ENCODE peak calls at places on chromosomes 7 and 10, in six cellular contexts. F is thoracic aorta, J is esophagus squamous epithelium, I is SJSA1, T is HCT116, Y is heart left ventricle. H is an unnamed sample.

GRCh38 chr10:101768791-101769170 is 7.1 kb downstream of the FGF8 start:
- DNase-seq in J (no peak), I (no peak), Y (no peak), F (no peak), T (no peak), H (no peak)

GRCh38 chr10:514137-514671 is 175.3 kb downstream of the DIP2C start:
- DNase-seq in J (no peak), T (no peak), F (peak; percentile 19), Y (peak; percentile 48), I (no peak), H (peak; percentile 54)

GRCh38 chr10:115844592-115844991 is 428.4 kb downstream of the GFRA1 start:
- DNase-seq in T (no peak), Y (peak; percentile 60), F (no peak), J (no peak), I (no peak), H (no peak)

GRCh38 chr10:51501396-51501795 is 198.0 kb downstream of the CSTF2T start:
- DNase-seq in J (no peak), I (no peak), T (no peak), Y (no peak), F (no peak), H (no peak)

GRCh38 chr7:50197547-50197946 is 104.5 kb upstream of the ZPBP start:
- DNase-seq in I (no peak), J (no peak), Y (no peak), T (peak; percentile 68), F (no peak), H (no peak)

GRCh38 chr10:89563861-89564478 is 28.6 kb upstream of the SLC16A12 start:
- DNase-seq in F (no peak), J (no peak), T (peak; percentile 47), I (no peak), Y (no peak), H (no peak)

GRCh38 chr7:31373337-31374289 is 33.1 kb upstream of the NEUROD6 start:
- DNase-seq in I (peak; percentile 56), Y (no peak), F (no peak), T (peak; percentile 51), J (no peak), H (no peak)

GRCh38 chr7:36286241-36286640 is 103.4 kb upstream of the ANLN start:
- DNase-seq in I (no peak), Y (no peak), J (no peak), T (no peak), F (no peak), H (no peak)

GRCh38 chr7:1963575-1963974 is 269.2 kb downstream of the MAD1L1 start:
- DNase-seq in T (no peak), I (no peak), J (no peak), F (no peak), Y (no peak), H (no peak)

GRCh38 chr7:132996581-132997242 is 85.2 kb downstream of the CHCHD3 start:
- DNase-seq in J (no peak), F (no peak), Y (no peak), T (no peak), I (no peak), H (no peak)

GRCh38 chr10:18334116-18334867 is 194.1 kb downstream of the CACNB2 start:
- DNase-seq in J (no peak), F (no peak), I (no peak), Y (no peak), T (no peak), H (no peak)

GRCh38 chr10:50604823-50605222 is 18.9 kb downstream of the SGMS1 start:
- DNase-seq in I (no peak), J (no peak), F (no peak), Y (no peak), T (no peak), H (no peak)

GRCh38 chr10:22453948-22454347 is 108.7 kb downstream of the SPAG6 start:
- DNase-seq in J (no peak), I (no peak), T (no peak), Y (no peak), F (no peak), H (no peak)

GRCh38 chr10:71816931-71817631 is 34.0 kb downstream of the PSAP start:
- DNase-seq in J (no peak), F (no peak), T (no peak), Y (peak; percentile 17), I (no peak), H (no peak)
- H3K36me3 ChIP-seq in J (peaks cover 30% of the 10 kb centered on the region), F (peaks cover 56% of the 10 kb centered on the region), T (peaks cover 24% of the 10 kb centered on the region), Y (peaks cover 74% of the 10 kb centered on the region), I (peaks cover 67% of the 10 kb centered on the region), H (peaks cover 9% of the 10 kb centered on the region)

GRCh38 chr7:45104844-45105587 is 6.5 kb downstream of the TBRG4 start:
- DNase-seq in I (no peak), Y (no peak), T (no peak), J (no peak), F (no peak), H (no peak)

GRCh38 chr7:45106820-45107219 is 4.7 kb downstream of the TBRG4 start:
- DNase-seq in Y (no peak), I (no peak), T (no peak), J (no peak), F (no peak), H (no peak)

GRCh38 chr7:45107356-45107755 is 4.1 kb downstream of the TBRG4 start:
- DNase-seq in Y (no peak), F (no peak), J (no peak), I (no peak), T (no peak), H (no peak)

GRCh38 chr7:45103958-45104843 is 7.3 kb downstream of the TBRG4 start:
- DNase-seq in I (no peak), J (no peak), F (no peak), T (no peak), Y (no peak), H (no peak)

DNA sequence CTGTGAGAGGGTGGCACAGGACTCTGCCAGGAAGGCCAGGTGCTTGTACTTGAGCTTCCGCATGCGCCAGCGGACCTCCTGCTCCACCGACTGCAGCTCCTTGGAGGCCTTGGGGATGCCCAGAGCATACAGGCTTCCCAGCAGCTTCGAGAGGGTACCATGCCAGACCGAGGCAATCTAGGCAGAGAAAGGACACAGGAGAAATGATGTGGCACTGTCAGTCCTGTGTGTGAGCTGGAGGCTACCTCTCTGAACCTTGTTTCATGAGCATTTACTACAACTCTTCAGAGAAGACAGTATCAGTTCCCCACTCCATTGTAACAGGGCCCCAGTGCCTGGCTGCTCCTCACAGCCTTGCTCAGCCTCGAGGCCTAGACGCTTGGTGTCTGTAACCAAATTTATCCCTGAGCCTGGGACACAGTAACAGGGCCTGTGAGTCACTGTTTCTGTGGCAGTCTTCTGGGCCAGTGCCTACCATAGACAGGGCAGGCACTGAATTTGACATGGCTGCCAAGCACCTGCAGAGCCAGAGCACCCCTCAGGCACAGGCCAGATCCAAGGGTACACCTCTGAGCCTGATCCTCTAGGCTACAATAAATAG is 5.8 kb downstream of the TBRG4 start:
- DNase-seq in F (no peak), J (no peak), Y (peak; percentile 46), I (no peak), T (no peak), H (no peak)
- H3K36me3 ChIP-seq in F (peaks cover 82% of the 10 kb centered on the region), J (peaks cover 66% of the 10 kb centered on the region), Y (peaks cover 84% of the 10 kb centered on the region), I (peaks cover 88% of the 10 kb centered on the region), T (peaks cover 87% of the 10 kb centered on the region), H (peaks cover 34% of the 10 kb centered on the region)

GRCh38 chr10:15782851-15783250 is 63.1 kb upstream of the ITGA8 start:
- DNase-seq in J (no peak), F (no peak), T (no peak), I (no peak), Y (no peak), H (no peak)
- H3K36me3 ChIP-seq in J (no peaks in the 10 kb centered on the region), F (no peaks in the 10 kb centered on the region), T (no peaks in the 10 kb centered on the region), I (peaks cover 14% of the 10 kb centered on the region), Y (peaks cover 68% of the 10 kb centered on the region), H (no peaks in the 10 kb centered on the region)

GRCh38 chr7:130611206-130611605 is 57.3 kb downstream of the COPG2 start:
- DNase-seq in T (no peak), F (no peak), I (no peak), Y (no peak), J (no peak), H (no peak)
- H3K36me3 ChIP-seq in T (peaks cover 7% of the 10 kb centered on the region), F (peaks cover 4% of the 10 kb centered on the region), I (peaks cover 44% of the 10 kb centered on the region), Y (peaks cover 85% of the 10 kb centered on the region), J (no peaks in the 10 kb centered on the region), H (peaks cover 5% of the 10 kb centered on the region)

GRCh38 chr10:127028556-127028955 is 123.3 kb downstream of the DOCK1 start:
- DNase-seq in F (no peak), T (no peak), Y (no peak), J (no peak), I (no peak), H (no peak)

GRCh38 chr10:127020260-127020659 is 115.0 kb downstream of the DOCK1 start:
- DNase-seq in I (no peak), T (no peak), J (no peak), F (no peak), Y (no peak), H (no peak)

GRCh38 chr10:127021771-127022170 is 116.5 kb downstream of the DOCK1 start:
- DNase-seq in J (no peak), T (no peak), F (no peak), Y (no peak), I (no peak), H (no peak)

GRCh38 chr10:127027786-127028185 is 122.6 kb downstream of the DOCK1 start:
- DNase-seq in Y (no peak), I (no peak), F (no peak), J (no peak), T (no peak), H (peak; percentile 36)

DNA sequence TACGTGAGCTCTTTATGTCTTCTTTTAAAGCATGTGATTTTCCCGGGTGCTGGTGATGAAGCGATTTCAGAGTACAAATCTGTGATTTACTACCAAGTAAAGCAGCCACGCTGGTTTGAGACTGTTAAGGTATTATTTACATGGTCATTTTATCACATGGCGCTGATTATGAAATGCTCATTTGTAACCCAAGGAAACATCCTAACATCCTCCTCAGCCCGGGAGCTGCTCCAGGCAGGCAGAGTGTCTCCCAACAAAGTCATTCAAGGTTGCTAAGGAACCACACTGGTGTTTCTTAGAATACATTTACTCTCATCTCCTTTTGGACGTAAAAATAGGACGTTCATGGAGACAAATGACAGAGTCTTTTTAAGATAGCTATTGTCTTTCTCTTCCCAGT is 119.4 kb downstream of the DOCK1 start:
- DNase-seq in T (no peak), Y (no peak), F (no peak), J (no peak), I (no peak), H (peak; percentile 36)
- H3K36me3 ChIP-seq in T (peaks cover 22% of the 10 kb centered on the region), Y (peaks cover 69% of the 10 kb centered on the region), F (peaks cover 43% of the 10 kb centered on the region), J (no peaks in the 10 kb centered on the region), I (peaks cover 53% of the 10 kb centered on the region), H (no peaks in the 10 kb centered on the region)

DNA sequence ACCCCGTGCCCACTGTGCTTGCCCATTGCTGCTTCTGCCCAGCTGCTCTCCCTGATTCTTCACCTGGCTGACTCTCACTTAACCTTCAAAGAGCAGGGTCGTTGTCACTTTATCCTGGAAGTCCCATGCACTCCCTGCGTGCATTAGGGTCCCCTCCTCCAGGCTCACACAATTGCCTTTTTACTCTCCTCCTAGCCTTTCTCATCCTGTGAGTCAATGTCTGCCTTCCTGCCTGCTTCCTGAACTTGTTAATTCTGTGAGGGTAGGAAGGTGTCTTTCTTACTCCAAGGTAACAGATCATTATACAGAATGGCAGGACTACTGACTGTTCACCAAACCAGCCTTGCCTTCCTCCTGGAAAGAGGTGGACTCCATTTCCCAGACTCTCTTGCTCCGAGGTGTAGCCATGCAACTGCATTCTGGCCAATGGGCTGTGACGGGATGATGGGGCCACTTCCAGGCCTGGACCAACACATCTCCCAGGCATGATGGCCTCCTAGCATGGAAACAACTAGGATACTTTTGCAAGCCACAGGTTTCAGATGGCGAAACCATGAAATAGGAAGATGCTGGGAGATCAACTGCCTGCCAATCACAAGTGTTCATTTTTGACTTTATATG is 54.7 kb downstream of the ARHGAP22 start:
- DNase-seq in J (no peak), T (no peak), Y (no peak), F (no peak), I (no peak), H (no peak)
- H3K36me3 ChIP-seq in J (no peaks in the 10 kb centered on the region), T (no peaks in the 10 kb centered on the region), Y (no peaks in the 10 kb centered on the region), F (no peaks in the 10 kb centered on the region), I (no peaks in the 10 kb centered on the region), H (no peaks in the 10 kb centered on the region)

GRCh38 chr10:49528977-49529506 is 9.9 kb downstream of the ERCC6 start:
- DNase-seq in J (no peak), F (no peak), T (no peak), Y (no peak), I (no peak), H (no peak)
- H3K36me3 ChIP-seq in J (no peaks in the 10 kb centered on the region), F (peaks cover 22% of the 10 kb centered on the region), T (peaks cover 9% of the 10 kb centered on the region), Y (peaks cover 86% of the 10 kb centered on the region), I (peaks cover 66% of the 10 kb centered on the region), H (no peaks in the 10 kb centered on the region)

H was measured in breast epithelium.